ENCODE peak calls at places on chromosomes 1 and 21, in eight cellular contexts. F, V, M, U, Y, T, D and J are unnamed samples.

GRCh38 chr1:155976913-155977606 is 1.3 kb downstream of the ARHGEF2 start:
- DNase-seq in M (no peak), D (no peak), T (no peak), F (no peak), Y (peak), V (peak), U (no peak), J (no peak)

GRCh38 chr1:8562881-8563865 is 245.3 kb downstream of the SLC45A1 start:
- DNase-seq in D (no peak), M (no peak), Y (no peak), V (no peak), U (no peak), F (no peak), T (no peak), J (peak)

GRCh38 chr1:40780678-40781613 is 2.6 kb upstream of the KCNQ4 start:
- DNase-seq in T (no peak), V (no peak), M (no peak), F (no peak), U (no peak), Y (no peak), D (no peak), J (no peak)

GRCh38 chr1:12040457-12041051 is 21.3 kb downstream of the MIIP start:
- DNase-seq in F (peak), M (no peak), Y (no peak), T (peak), V (no peak), D (no peak), U (no peak), J (peak)

GRCh38 chr1:19404748-19405147 is 80.6 kb downstream of the CAPZB start:
- DNase-seq in F (no peak), Y (no peak), T (no peak), D (no peak), V (no peak), U (no peak), M (no peak), J (no peak)

GRCh38 chr1:14365226-14365994 is 233.1 kb upstream of the KAZN start:
- DNase-seq in D (no peak), V (no peak), T (no peak), F (no peak), Y (no peak), U (no peak), M (no peak), J (no peak)

GRCh38 chr1:181392613-181393170 is 90.6 kb upstream of the CACNA1E start:
- DNase-seq in Y (no peak), D (no peak), F (peak), T (no peak), U (no peak), M (no peak), V (no peak), J (no peak)

GRCh38 chr1:167332503-167332902 is 111.8 kb downstream of the POU2F1 start:
- DNase-seq in U (no peak), D (no peak), M (no peak), Y (no peak), T (no peak), F (peak), V (no peak), J (peak)

GRCh38 chr1:37947364-37947763 is 511 bp upstream of the INPP5B start:
- DNase-seq in D (no peak), M (no peak), U (no peak), V (no peak), T (no peak), F (no peak), Y (no peak), J (no peak)

GRCh38 chr1:114671011-114671938 is 1.4 kb upstream of the DENND2C start:
- DNase-seq in U (no peak), M (no peak), V (no peak), D (no peak), Y (no peak), T (no peak), F (peak), J (no peak)

GRCh38 chr1:32246888-32247273 is at the start of gene FAM167B:
- DNase-seq in V (no peak), F (peak), M (no peak), Y (no peak), D (no peak), T (no peak), U (peak), J (peak)

GRCh38 chr1:14699596-14699995 is 101.1 kb downstream of the KAZN start:
- DNase-seq in M (no peak), Y (no peak), V (no peak), U (no peak), T (no peak), F (no peak), D (no peak), J (no peak)

GRCh38 chr1:42788021-42788420 is 3.2 kb downstream of the TMEM269 start:
- DNase-seq in M (no peak), T (no peak), U (no peak), Y (no peak), F (no peak), D (no peak), V (no peak), J (no peak)

GRCh38 chr1:201783572-201783971 is 45.4 kb upstream of the IPO9 start:
- DNase-seq in U (no peak), V (no peak), M (no peak), D (no peak), F (no peak), Y (no peak), T (no peak), J (no peak)

GRCh38 chr1:7292714-7293419 is 478.2 kb upstream of the VAMP3 start:
- DNase-seq in M (no peak), T (no peak), U (no peak), F (no peak), D (no peak), V (no peak), Y (peak), J (no peak)

GRCh38 chr1:160205974-160206369 is 788 bp downstream of the PEA15 start:
- DNase-seq in F (peak), D (no peak), U (peak), M (no peak), Y (peak), V (no peak), T (no peak), J (peak)

GRCh38 chr1:246311461-246311860 is 195.6 kb downstream of the SMYD3 start:
- DNase-seq in U (no peak), Y (no peak), V (no peak), T (no peak), F (no peak), M (no peak), D (no peak), J (no peak)

GRCh38 chr1:6490181-6491075 is 1.0 kb downstream of the PLEKHG5 start:
- DNase-seq in F (peak), M (no peak), D (peak), T (peak), V (peak), U (peak), Y (peak), J (peak)

GRCh38 chr21:17435565-17436543 is 77.0 kb upstream of the CXADR start:
- DNase-seq in V (no peak), M (no peak), F (peak), D (no peak), U (no peak), Y (no peak), T (no peak), J (no peak)

GRCh38 chr1:68725353-68725752 is 228.5 kb upstream of the DEPDC1 start:
- DNase-seq in U (peak), Y (no peak), T (no peak), D (no peak), F (no peak), V (peak), M (no peak), J (no peak)

GRCh38 chr1:218344814-218345672 is at the start of gene TGFB2:
- DNase-seq in M (peak), U (no peak), F (peak), Y (peak), V (peak), T (no peak), D (peak), J (peak)

GRCh38 chr1:243213045-243213787 is 41.9 kb downstream of the CEP170 start:
- DNase-seq in U (no peak), F (peak), Y (no peak), T (no peak), V (no peak), D (no peak), M (no peak), J (peak)

GRCh38 chr1:92754000-92754787 is 30.7 kb downstream of the EVI5 start:
- DNase-seq in V (no peak), F (peak), D (no peak), U (no peak), T (no peak), Y (no peak), M (no peak), J (peak)

GRCh38 chr1:231629132-231629531 is 2.5 kb downstream of the DISC1 start:
- DNase-seq in U (peak), M (no peak), D (no peak), V (no peak), Y (peak), T (no peak), F (peak), J (peak)

GRCh38 chr1:25080294-25081209 is 150.5 kb upstream of the RUNX3 start:
- DNase-seq in D (no peak), Y (no peak), F (peak), M (no peak), U (no peak), V (no peak), T (no peak), J (peak)

GRCh38 chr1:244273845-244274619 is 177.7 kb downstream of the ADSS2 start:
- DNase-seq in U (peak), T (peak), D (no peak), V (no peak), F (peak), M (no peak), Y (no peak), J (peak)

GRCh38 chr1:10779201-10779600 is 17.2 kb downstream of the CASZ1 start:
- DNase-seq in T (no peak), D (no peak), U (no peak), F (peak), M (no peak), V (peak), Y (no peak), J (no peak)

GRCh38 chr1:231871878-231872277 is 245.3 kb downstream of the DISC1 start:
- DNase-seq in Y (no peak), U (no peak), M (no peak), D (no peak), F (no peak), T (no peak), V (no peak), J (no peak)

GRCh38 chr21:42140196-42140934 is 69.2 kb downstream of the UMODL1 start:
- DNase-seq in D (no peak), V (no peak), F (no peak), M (no peak), T (no peak), Y (no peak), U (no peak), J (no peak)

GRCh38 chr1:154726443-154726842 is 118.5 kb upstream of the ADAR start:
- DNase-seq in F (peak), V (no peak), M (no peak), T (no peak), D (no peak), Y (peak), U (no peak), J (no peak)

GRCh38 chr1:90402893-90403849 is 313.9 kb downstream of the BARHL2 start:
- DNase-seq in F (peak), T (peak), U (no peak), D (peak), M (no peak), V (no peak), Y (peak), J (peak)

GRCh38 chr1:205619376-205619775 is 12.4 kb downstream of the ELK4 start:
- DNase-seq in T (no peak), Y (no peak), V (no peak), M (no peak), U (no peak), D (no peak), F (no peak), J (no peak)

GRCh38 chr1:26279598-26280332 is at the start of gene SH3BGRL3:
- DNase-seq in M (peak), D (peak), Y (peak), F (peak), T (peak), V (peak), U (peak), J (peak)

GRCh38 chr1:222877854-222878253 is 63.0 kb downstream of the DISP1 start:
- DNase-seq in Y (no peak), T (no peak), M (no peak), V (no peak), F (no peak), U (peak), D (no peak), J (no peak)